ENCODE peak calls at places on chromosomes 6 and 20, in nine cellular contexts. I is HL-60, Y is PC-3, A is A549, T is psoas muscle, M is esophagus squamous epithelium, D is GM12878, U is AG04450, Q is fibroblast of lung. W is an unnamed sample.
A peak's percentile ranks its signal among the peaks of the same experiment; 100 is the strongest.

GRCh38 chr20:16761305-16761829 is 13.2 kb downstream of the OTOR start:
- DNase-seq in Y (peak; percentile 86), U (peak; percentile 44), I (peak; percentile 7), D (peak; percentile 19), T (no peak), M (no peak), Q (peak; percentile 82), A (peak; percentile 78), W (peak; percentile 65)

GRCh38 chr6:151524059-151524458 is 30.2 kb downstream of the CCDC170 start:
- DNase-seq in I (no peak), Y (no peak), T (no peak), M (no peak), D (no peak), U (no peak), A (no peak), Q (no peak), W (no peak)

GRCh38 chr20:38900606-38901005 is 25.6 kb upstream of the FAM83D start:
- DNase-seq in I (no peak), M (no peak), Y (no peak), U (no peak), T (no peak), A (no peak), D (no peak), Q (no peak), W (no peak)

GRCh38 chr20:47191074-47191673 is 165.3 kb downstream of the ZMYND8 start:
- DNase-seq in U (no peak), T (no peak), M (no peak), D (no peak), Y (peak; percentile 90), Q (no peak), I (no peak), A (no peak), W (no peak)

GRCh38 chr6:133369755-133370154 is 128.6 kb downstream of the EYA4 start:
- DNase-seq in M (no peak), T (no peak), A (no peak), Y (no peak), D (no peak), Q (no peak), U (no peak), I (no peak), W (no peak)

GRCh38 chr6:53134601-53135235 is 13.9 kb downstream of the GCM1 start:
- DNase-seq in Y (no peak), U (no peak), T (no peak), I (no peak), A (no peak), Q (no peak), D (no peak), M (no peak), W (no peak)

GRCh38 chr6:161305860-161306259 is 32.0 kb upstream of the AGPAT4 start:
- DNase-seq in D (no peak), Y (no peak), M (no peak), Q (no peak), I (no peak), T (no peak), U (no peak), A (no peak), W (no peak)

GRCh38 chr20:17533396-17533795 is 2.2 kb upstream of the BFSP1 start:
- DNase-seq in Q (peak; percentile 70), U (no peak), D (no peak), I (no peak), A (peak; percentile 88), T (no peak), M (no peak), Y (peak; percentile 61), W (no peak)

GRCh38 chr6:12813321-12813720 is 96.8 kb downstream of the PHACTR1 start:
- DNase-seq in I (no peak), U (no peak), Q (no peak), A (no peak), Y (no peak), M (no peak), T (no peak), D (no peak), W (peak; percentile 65)

GRCh38 chr6:63572733-63573139 is 456 bp downstream of the LOC128125822 start:
- DNase-seq in D (no peak), Y (no peak), U (no peak), A (no peak), I (no peak), M (no peak), Q (no peak), T (no peak), W (no peak)

GRCh38 chr20:43804781-43805180 is 78.0 kb upstream of the GTSF1L start:
- DNase-seq in Y (no peak), M (no peak), Q (no peak), I (no peak), U (no peak), T (no peak), A (no peak), D (no peak), W (no peak)

GRCh38 chr6:156174026-156174880 is 602.9 kb upstream of the ARID1B start:
- DNase-seq in U (no peak), D (no peak), I (no peak), Y (peak; percentile 17), Q (no peak), A (no peak), M (no peak), T (no peak), W (no peak)

GRCh38 chr6:56803594-56803993 is 151.3 kb upstream of the BEND6 start:
- DNase-seq in I (no peak), T (no peak), M (no peak), D (no peak), U (no peak), Y (no peak), A (no peak), Q (peak; percentile 76), W (peak; percentile 82)

GRCh38 chr6:29943053-29943966 is 978 bp downstream of the HLA-A start:
- DNase-seq in M (no peak), U (no peak), A (no peak), D (no peak), Y (no peak), I (no peak), T (no peak), Q (no peak), W (no peak)

GRCh38 chr6:131175559-131175958 is 40.3 kb downstream of the AKAP7 start:
- DNase-seq in U (no peak), D (no peak), M (no peak), Y (no peak), Q (no peak), A (no peak), I (no peak), T (no peak), W (no peak)

GRCh38 chr6:166763606-166764472 is 136.8 kb upstream of the RPS6KA2 start:
- DNase-seq in M (no peak), D (no peak), I (no peak), A (no peak), T (no peak), Y (no peak), Q (no peak), U (no peak), W (no peak)

GRCh38 chr6:132167966-132168365 is 216.8 kb upstream of the CCN2 start:
- DNase-seq in U (no peak), D (no peak), Q (no peak), I (no peak), T (no peak), M (no peak), A (no peak), Y (peak; percentile 26), W (no peak)

GRCh38 chr20:2402271-2402980 is 21.7 kb downstream of the TGM6 start:
- DNase-seq in Q (peak; percentile 10), Y (peak; percentile 66), I (no peak), U (no peak), D (no peak), A (peak; percentile 58), M (no peak), T (no peak), W (no peak)

GRCh38 chr20:2705931-2706645 is 13.5 kb downstream of the EBF4 start:
- DNase-seq in A (no peak), Q (no peak), M (no peak), D (no peak), T (no peak), Y (no peak), U (no peak), I (no peak), W (no peak)

GRCh38 chr20:44215125-44215524 is 4.6 kb upstream of the OSER1 start:
- DNase-seq in U (peak; percentile 37), M (no peak), T (peak; percentile 58), D (no peak), A (peak; percentile 57), Q (peak; percentile 74), I (no peak), Y (peak; percentile 84), W (no peak)

GRCh38 chr6:34047913-34048867 is 97.7 kb downstream of the GRM4 start:
- DNase-seq in A (no peak), U (no peak), T (no peak), D (no peak), M (no peak), Q (no peak), I (no peak), Y (no peak), W (no peak)
- TF ChIP-seq CTCF in A (no peak), U (no peak), T (no peak), D (no peak), M (no peak), Q (no peak), I (no peak), Y (no peak), W (no peak)

GRCh38 chr6:42762338-42762929 is 16.5 kb upstream of the TBCC start:
- DNase-seq in D (no peak), A (no peak), Q (no peak), I (no peak), T (no peak), U (no peak), Y (no peak), M (no peak), W (no peak)
- H3K4me3 ChIP-seq in D (no peak overlapping the region), A (no peak overlapping the region), Q (no peak overlapping the region), I (no peak overlapping the region), T (no peak overlapping the region), U (no peak overlapping the region), Y (no peak overlapping the region), M (no peak overlapping the region), W (no peak overlapping the region)

DNA sequence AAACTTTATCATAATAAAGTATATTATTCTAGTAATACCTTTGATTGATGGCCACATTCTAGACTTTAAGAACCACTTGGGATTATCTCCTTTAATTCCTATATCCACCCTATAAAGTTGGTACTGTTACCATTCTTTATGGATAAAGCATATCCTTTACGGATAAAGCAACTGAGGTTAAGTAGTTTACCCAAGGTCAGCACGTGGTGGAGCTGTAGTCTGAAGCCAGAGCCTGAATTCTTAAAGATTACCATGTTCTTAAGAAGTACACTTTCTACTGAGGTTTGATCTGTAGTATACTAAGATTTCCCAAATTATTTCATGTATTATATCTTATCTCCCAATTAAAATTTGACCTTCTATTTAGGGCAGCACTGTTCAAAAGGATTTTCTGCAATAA is 3.0 kb upstream of the NCOA7 start:
- DNase-seq in D (no peak), Y (peak; percentile 11), A (no peak), U (no peak), Q (peak; percentile 72), I (no peak), T (no peak), M (no peak), W (no peak)
- TF ChIP-seq CTCF in D (peak; percentile 21), Y (peak; percentile 31), A (peak; percentile 22), U (peak; percentile 17), Q (no peak), I (no peak), T (peak; percentile 19), M (no peak), W (peak; percentile 25)

GRCh38 chr6:141321486-141322347 is 811.0 kb upstream of the GJE1 start:
- DNase-seq in U (no peak), M (no peak), D (no peak), I (no peak), Q (peak; percentile 76), Y (no peak), A (no peak), T (no peak), W (no peak)

GRCh38 chr6:141326925-141327324 is 805.8 kb upstream of the GJE1 start:
- DNase-seq in D (no peak), M (no peak), Y (no peak), Q (no peak), U (no peak), T (no peak), A (no peak), I (no peak), W (no peak)

GRCh38 chr6:141326426-141326825 is 806.3 kb upstream of the GJE1 start:
- DNase-seq in Q (peak; percentile 99), M (no peak), Y (peak; percentile 95), T (peak; percentile 6), I (no peak), A (peak; percentile 34), D (no peak), U (peak; percentile 94), W (peak; percentile 93)
- H3K4me3 ChIP-seq in Q (peak overlapping the region; percentile 11), M (peak overlapping the region; percentile 23), Y (peak overlapping the region; percentile 39), T (peak overlapping the region; percentile 28), I (no peak overlapping the region), A (peak overlapping the region; percentile 28), D (no peak overlapping the region), U (peak overlapping the region; percentile 40), W (no peak overlapping the region)